ENCODE peak calls at places on chromosomes 16 and 17, in nine cellular contexts. W is GOT3; E is NCI-H460; D is Calu3; F is sciatic nerve; X is AML-193; P is left lung; V is stimulated activated CD4-positive, alpha-beta T cell treated with anti-CD3 and anti-CD28 coated beads, Interleukin-4, amount 100 ng/mL, for 1 hour; N is body of pancreas. K is an unnamed sample.

GRCh38 chr16:21205303-21205702 is 6.1 kb downstream of the ZP2 start:
- DNase-seq in W (no peak), E (no peak), D (no peak), F (no peak), X (no peak), P (no peak), V (no peak), N (no peak), K (no peak)

GRCh38 chr17:62724398-62725146 is 83.5 kb downstream of the MARCHF10 start:
- DNase-seq in W (no peak), E (no peak), D (no peak), F (no peak), X (no peak), P (no peak), V (peak; percentile 78), N (no peak), K (peak; percentile 91)

GRCh38 chr16:89697161-89697615 is 4.3 kb downstream of the SPATA2L start:
- DNase-seq in W (no peak), E (no peak), D (no peak), F (no peak), X (no peak), P (no peak), V (no peak), N (peak; percentile 57), K (no peak)

GRCh38 chr17:63699638-63700527 is at the start of gene LIMD2:
- DNase-seq in W (no peak), E (no peak), D (peak; percentile 26), F (peak; percentile 80), X (peak; percentile 12), P (peak; percentile 72), V (peak; percentile 84), N (peak; percentile 40), K (no peak)

GRCh38 chr16:80816372-80816771 is 12.0 kb upstream of the CDYL2 start:
- DNase-seq in W (no peak), E (no peak), D (no peak), F (no peak), X (no peak), P (no peak), V (no peak), N (no peak), K (no peak)

GRCh38 chr16:84724619-84725307 is 25.0 kb downstream of the USP10 start:
- DNase-seq in W (no peak), E (no peak), D (no peak), F (no peak), X (no peak), P (no peak), V (no peak), N (no peak), K (no peak)

GRCh38 chr16:9047689-9048301 is 43.6 kb upstream of the HAPSTR1 start:
- DNase-seq in W (peak; percentile 90), E (peak; percentile 93), D (peak; percentile 84), F (peak; percentile 81), X (peak; percentile 80), P (peak; percentile 90), V (peak; percentile 35), N (peak; percentile 93), K (no peak)

GRCh38 chr16:66359811-66360608 is 6.5 kb upstream of the CDH5 start:
- DNase-seq in W (no peak), E (no peak), D (no peak), F (no peak), X (no peak), P (no peak), V (no peak), N (no peak), K (no peak)

GRCh38 chr17:63516910-63517824 is 6.0 kb upstream of the KCNH6 start:
- DNase-seq in W (no peak), E (no peak), D (peak; percentile 28), F (no peak), X (no peak), P (no peak), V (no peak), N (no peak), K (peak; percentile 34)

GRCh38 chr17:40399185-40399584 is 18.5 kb downstream of the TOP2A start:
- DNase-seq in W (no peak), E (peak; percentile 67), D (no peak), F (no peak), X (peak; percentile 71), P (no peak), V (no peak), N (no peak), K (no peak)

GRCh38 chr17:32110596-32110995 is 31.7 kb upstream of the RHOT1 start:
- DNase-seq in W (no peak), E (no peak), D (no peak), F (no peak), X (no peak), P (no peak), V (no peak), N (no peak), K (no peak)

GRCh38 chr16:703406-703805 is 2.2 kb downstream of the FBXL16 start:
- DNase-seq in W (no peak), E (no peak), D (no peak), F (no peak), X (no peak), P (no peak), V (no peak), N (no peak), K (no peak)

GRCh38 chr17:40714473-40714872 is 10.9 kb upstream of the KRT24 start:
- DNase-seq in W (no peak), E (no peak), D (no peak), F (no peak), X (no peak), P (no peak), V (no peak), N (no peak), K (no peak)

GRCh38 chr16:20741555-20742285 is at the start of gene THUMPD1:
- DNase-seq in W (peak; percentile 81), E (peak; percentile 94), D (peak; percentile 98), F (peak; percentile 97), X (peak; percentile 89), P (peak; percentile 98), V (peak; percentile 99), N (peak; percentile 98), K (peak; percentile 87)

GRCh38 chr16:73949574-73950348 is 346.9 kb upstream of the PSMD7 start:
- DNase-seq in W (no peak), E (peak; percentile 70), D (peak; percentile 53), F (no peak), X (no peak), P (no peak), V (no peak), N (peak; percentile 41), K (no peak)

GRCh38 chr17:9702916-9703780 is 57.8 kb downstream of the USP43 start:
- DNase-seq in W (no peak), E (no peak), D (no peak), F (no peak), X (no peak), P (no peak), V (no peak), N (no peak), K (no peak)

K was measured in GM12864.